ENCODE peak calls at places on chromosomes 7 and 10, in ten cellular contexts. Z is endodermal cell, D is IMR-90, G is colonic mucosa, F is GM23248, T is GM12878, R is HCT116, W is PC-3, B is HepG2, H is mesendoderm. U is an unnamed sample.

GRCh38 chr7:66099551-66100407 is 14.9 kb upstream of the CRCP start:
- DNase-seq in H (peak; percentile 93), R (peak; percentile 86), G (peak; percentile 91), Z (peak; percentile 88), B (no peak), F (peak; percentile 87), D (peak; percentile 89), W (peak; percentile 89), T (no peak), U (peak; percentile 90)

GRCh38 chr7:16114071-16114470 is 307.3 kb downstream of the CRPPA start:
- DNase-seq in G (no peak), W (no peak), D (no peak), B (no peak), Z (no peak), R (no peak), F (no peak), H (no peak), T (no peak), U (no peak)

GRCh38 chr7:86914468-86915054 is 144.9 kb downstream of the ELAPOR2 start:
- DNase-seq in Z (no peak), G (no peak), B (peak; percentile 10), W (peak; percentile 53), F (peak; percentile 62), T (no peak), H (peak; percentile 41), D (peak; percentile 7), R (no peak), U (no peak)

GRCh38 chr7:48389977-48390376 is 218.7 kb downstream of the ABCA13 start:
- DNase-seq in H (no peak), R (no peak), T (no peak), D (peak; percentile 27), G (no peak), Z (no peak), F (peak; percentile 51), W (peak; percentile 91), B (no peak), U (no peak)

GRCh38 chr7:14095233-14095950 is 105.9 kb upstream of the ETV1 start:
- DNase-seq in B (no peak), G (no peak), Z (no peak), R (no peak), D (no peak), T (no peak), F (peak; percentile 13), H (no peak), W (peak; percentile 89), U (no peak)

GRCh38 chr10:110779489-110779888 is 92.2 kb upstream of the PDCD4 start:
- DNase-seq in F (no peak), T (no peak), D (no peak), B (no peak), G (no peak), Z (no peak), W (no peak), H (no peak), R (no peak), U (no peak)

GRCh38 chr10:87842220-87842641 is 21.1 kb downstream of the KLLN start:
- DNase-seq in W (peak; percentile 93), T (no peak), D (peak; percentile 48), Z (no peak), B (peak; percentile 77), G (peak; percentile 73), R (peak; percentile 81), H (peak; percentile 54), F (peak; percentile 23), U (no peak)

GRCh38 chr7:74078461-74078860 is 5.1 kb upstream of the LIMK1 start:
- DNase-seq in G (no peak), B (no peak), T (no peak), F (no peak), R (no peak), D (no peak), H (peak; percentile 74), W (no peak), Z (no peak), U (no peak)

GRCh38 chr7:47444376-47445098 is 137.4 kb downstream of the TNS3 start:
- DNase-seq in B (peak; percentile 49), R (no peak), T (no peak), F (peak; percentile 66), W (peak; percentile 41), G (no peak), D (no peak), Z (no peak), H (peak; percentile 26), U (no peak)

GRCh38 chr10:482036-482435 is 207.4 kb downstream of the DIP2C start:
- DNase-seq in H (no peak), G (peak; percentile 16), B (no peak), T (no peak), R (no peak), W (no peak), D (no peak), F (no peak), Z (peak; percentile 35), U (peak; percentile 66)

GRCh38 chr10:484441-484924 is 205.0 kb downstream of the DIP2C start:
- DNase-seq in G (peak; percentile 34), B (no peak), Z (peak; percentile 57), H (no peak), F (peak; percentile 71), R (no peak), T (no peak), D (peak; percentile 16), W (peak; percentile 36), U (peak; percentile 71)

GRCh38 chr10:481636-482035 is 207.8 kb downstream of the DIP2C start:
- DNase-seq in D (no peak), W (no peak), R (no peak), B (no peak), F (no peak), Z (no peak), G (peak; percentile 16), T (no peak), H (no peak), U (peak; percentile 59)

GRCh38 chr10:482848-483247 is 206.6 kb downstream of the DIP2C start:
- DNase-seq in Z (no peak), D (no peak), R (no peak), W (no peak), G (no peak), B (no peak), F (no peak), T (no peak), H (no peak), U (no peak)

GRCh38 chr10:483266-483665 is 206.2 kb downstream of the DIP2C start:
- DNase-seq in G (peak; percentile 6), B (no peak), T (no peak), Z (no peak), D (no peak), F (no peak), H (no peak), R (no peak), W (no peak), U (peak; percentile 49)
- H3K36me3 ChIP-seq in G (no peaks in the 10 kb centered on the region), B (no peaks in the 10 kb centered on the region), T (no peaks in the 10 kb centered on the region), Z (peaks cover 9% of the 10 kb centered on the region), D (peaks cover 26% of the 10 kb centered on the region), F (no peaks in the 10 kb centered on the region), H (no peaks in the 10 kb centered on the region), R (no peaks in the 10 kb centered on the region), W (no peaks in the 10 kb centered on the region), U (no peaks in the 10 kb centered on the region)

GRCh38 chr7:99141756-99142726 is 1.9 kb downstream of the SMURF1 start:
- DNase-seq in G (peak; percentile 84), W (peak; percentile 47), H (peak; percentile 96), B (peak; percentile 23), F (peak; percentile 82), D (peak; percentile 79), T (no peak), R (no peak), Z (peak; percentile 93), U (peak; percentile 83)
- H3K9ac ChIP-seq in G (peak overlapping the region; percentile 72), W (peak overlapping the region; percentile 11), H (peak overlapping the region; percentile 55), B (peak overlapping the region; percentile 68), F (peak overlapping the region; percentile 87), D (peak overlapping the region; percentile 83), T (no peak overlapping the region), R (no peak overlapping the region), Z (peak overlapping the region; percentile 67), U (peak overlapping the region; percentile 68)

GRCh38 chr10:79172881-79173280 is 104.1 kb downstream of the ZMIZ1 start:
- DNase-seq in G (no peak), Z (no peak), R (no peak), W (no peak), D (no peak), B (no peak), F (no peak), T (no peak), H (no peak), U (no peak)
- H3K36me3 ChIP-seq in G (no peaks in the 10 kb centered on the region), Z (peaks cover 4% of the 10 kb centered on the region), R (no peaks in the 10 kb centered on the region), W (peaks cover 9% of the 10 kb centered on the region), D (peaks cover 44% of the 10 kb centered on the region), B (peaks cover 32% of the 10 kb centered on the region), F (peaks cover 10% of the 10 kb centered on the region), T (no peaks in the 10 kb centered on the region), H (no peaks in the 10 kb centered on the region), U (peaks cover 23% of the 10 kb centered on the region)

GRCh38 chr10:12510566-12510965 is 161.2 kb downstream of the CAMK1D start:
- DNase-seq in T (no peak), Z (no peak), F (no peak), B (no peak), G (peak; percentile 12), W (peak; percentile 1), R (no peak), D (no peak), H (peak; percentile 51), U (no peak)
- H3K9ac ChIP-seq in T (no peak overlapping the region), Z (no peak overlapping the region), F (no peak overlapping the region), B (no peak overlapping the region), G (no peak overlapping the region), W (no peak overlapping the region), R (no peak overlapping the region), D (no peak overlapping the region), H (no peak overlapping the region), U (no peak overlapping the region)

GRCh38 chr7:130131964-130132875 is 61.9 kb downstream of the KLHDC10 start:
- DNase-seq in T (no peak), W (no peak), F (no peak), R (no peak), B (no peak), H (no peak), Z (no peak), D (no peak), G (no peak), U (no peak)
- H3K36me3 ChIP-seq in T (no peaks in the 10 kb centered on the region), W (peaks cover 6% of the 10 kb centered on the region), F (peaks cover 11% of the 10 kb centered on the region), R (peaks cover 11% of the 10 kb centered on the region), B (peaks cover 6% of the 10 kb centered on the region), H (peaks cover 2% of the 10 kb centered on the region), Z (peaks cover 46% of the 10 kb centered on the region), D (peaks cover 29% of the 10 kb centered on the region), G (no peaks in the 10 kb centered on the region), U (peaks cover 10% of the 10 kb centered on the region)

DNA sequence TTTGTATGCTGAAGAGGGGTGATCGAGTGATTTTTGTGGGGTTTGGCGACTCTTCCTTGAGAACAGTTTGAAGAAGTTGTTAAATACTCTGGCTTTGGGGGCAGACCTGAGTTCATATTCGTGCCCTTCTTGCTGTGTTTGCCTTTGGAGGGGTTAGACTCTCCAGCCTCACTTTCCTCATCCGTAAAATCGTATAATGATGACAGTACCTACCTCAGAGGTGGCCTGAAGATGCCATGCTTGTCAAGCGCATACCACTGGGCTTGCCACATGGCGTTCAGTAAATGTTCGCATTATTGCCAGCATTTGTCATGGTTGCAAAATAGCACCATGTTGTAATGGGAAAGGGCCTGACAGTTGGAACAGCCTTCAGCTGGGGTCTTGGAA is 1.3 kb downstream of the STK17A start:
- DNase-seq in Z (peak; percentile 58), T (no peak), R (no peak), B (peak; percentile 79), H (peak; percentile 42), F (peak; percentile 88), W (peak; percentile 61), D (peak; percentile 71), G (peak; percentile 34), U (no peak)
- H3K9ac ChIP-seq in Z (peak overlapping the region; percentile 75), T (peak overlapping the region; percentile 78), R (peak overlapping the region; percentile 64), B (peak overlapping the region; percentile 84), H (peak overlapping the region; percentile 84), F (peak overlapping the region; percentile 97), W (peak overlapping the region; percentile 90), D (peak overlapping the region; percentile 54), G (peak overlapping the region; percentile 96), U (peak overlapping the region; percentile 85)

U was measured in kidney.